ENCODE peak calls at places on chromosomes 6 and 20, in six cellular contexts. V is stimulated activated CD4-positive, alpha-beta T cell treated with anti-CD3 and anti-CD28 coated beads, Interleukin-1b, Interleukin-23, amount 100 ng/mL, for 48 hours; O is NCI-H1694; N is activated naive CD8-positive, alpha-beta T cell treated with anti-CD3 and anti-CD28 coated beads, Interleukin-2, amount 50 U/mL, for 16 hours; H is iPS DF 6.9; T is posterior cingulate gyrus. I is an unnamed sample.

GRCh38 chr20:51695574-51696303 is 72.5 kb downstream of the ATP9A start:
- DNase-seq in V (peak), O (no peak), N (no peak), H (no peak), T (no peak), I (peak)

GRCh38 chr6:2259574-2259973 is 14.2 kb upstream of the GMDS start:
- DNase-seq in V (no peak), O (no peak), N (no peak), H (no peak), T (no peak), I (no peak)

GRCh38 chr6:14476793-14477531 is 359.4 kb downstream of the CD83 start:
- DNase-seq in V (no peak), O (no peak), N (no peak), H (no peak), T (no peak), I (no peak)

GRCh38 chr6:135546206-135546605 is 48.7 kb upstream of the AHI1 start:
- DNase-seq in V (no peak), O (no peak), N (no peak), H (no peak), T (no peak), I (no peak)

GRCh38 chr20:3811421-3812258 is 8.7 kb upstream of the AP5S1 start:
- DNase-seq in V (peak), O (peak), N (peak), H (no peak), T (peak), I (peak)

GRCh38 chr20:50518270-50518721 is 8.1 kb downstream of the PTPN1 start:
- DNase-seq in V (no peak), O (no peak), N (no peak), H (no peak), T (no peak), I (no peak)

GRCh38 chr20:38454556-38455473 is 17.8 kb upstream of the RALGAPB start:
- DNase-seq in V (no peak), O (no peak), N (no peak), H (no peak), T (no peak), I (no peak)

GRCh38 chr6:26342106-26342999 is 22.6 kb upstream of the BTN3A2 start:
- DNase-seq in V (peak), O (no peak), N (no peak), H (no peak), T (no peak), I (no peak)

GRCh38 chr20:62367136-62367482 is at the start of gene LAMA5:
- DNase-seq in V (no peak), O (no peak), N (no peak), H (no peak), T (no peak), I (no peak)

GRCh38 chr6:16064687-16065086 is 64.2 kb upstream of the MYLIP start:
- DNase-seq in V (no peak), O (no peak), N (no peak), H (peak), T (no peak), I (no peak)

GRCh38 chr6:143078468-143079324 is 18.0 kb downstream of the AIG1 start:
- DNase-seq in V (no peak), O (no peak), N (no peak), H (no peak), T (no peak), I (no peak)

GRCh38 chr20:45230631-45231030 is 9.5 kb downstream of the SEMG2 start:
- DNase-seq in V (no peak), O (no peak), N (no peak), H (no peak), T (no peak), I (no peak)

GRCh38 chr6:788058-788457 is 95.1 kb upstream of the EXOC2 start:
- DNase-seq in V (peak), O (no peak), N (no peak), H (no peak), T (no peak), I (no peak)

GRCh38 chr6:134880487-134881190 is 69.3 kb downstream of the ALDH8A1 start:
- DNase-seq in V (no peak), O (no peak), N (no peak), H (no peak), T (no peak), I (no peak)

GRCh38 chr6:47479156-47479541 is 1.6 kb downstream of the CD2AP start:
- DNase-seq in V (no peak), O (no peak), N (no peak), H (no peak), T (no peak), I (no peak)

GRCh38 chr6:148758492-148758891 is 11.7 kb downstream of the UST start:
- DNase-seq in V (peak), O (no peak), N (no peak), H (no peak), T (no peak), I (no peak)

GRCh38 chr6:63764318-63764916 is 128.8 kb downstream of the PHF3 start:
- DNase-seq in V (no peak), O (peak), N (no peak), H (no peak), T (no peak), I (peak)

GRCh38 chr20:47311211-47311610 is 45.3 kb downstream of the ZMYND8 start:
- DNase-seq in V (no peak), O (no peak), N (no peak), H (no peak), T (no peak), I (no peak)

GRCh38 chr6:90411292-90411781 is 114.7 kb upstream of the BACH2 start:
- DNase-seq in V (peak), O (no peak), N (no peak), H (no peak), T (no peak), I (no peak)

GRCh38 chr20:58512808-58513552 is 2.2 kb downstream of the APCDD1L start:
- DNase-seq in V (no peak), O (no peak), N (no peak), H (no peak), T (no peak), I (no peak)

GRCh38 chr20:52972965-52973819 is 1.0 kb downstream of the TSHZ2 start:
- DNase-seq in V (peak), O (no peak), N (no peak), H (no peak), T (no peak), I (no peak)

GRCh38 chr6:14729186-14729871 is 516.5 kb upstream of the JARID2 start:
- DNase-seq in V (no peak), O (no peak), N (no peak), H (no peak), T (no peak), I (no peak)

GRCh38 chr6:79949235-79949634 is 1.9 kb upstream of the ELOVL4 start:
- DNase-seq in V (peak), O (no peak), N (no peak), H (peak), T (no peak), I (peak)

GRCh38 chr6:167855825-167856425 is 29.2 kb downstream of the AFDN start:
- DNase-seq in V (peak), O (no peak), N (no peak), H (no peak), T (no peak), I (peak)

GRCh38 chr6:158847786-158848185 is 28.6 kb upstream of the EZR start:
- DNase-seq in V (no peak), O (no peak), N (no peak), H (no peak), T (no peak), I (no peak)

GRCh38 chr6:89974776-89975175 is 80.5 kb downstream of the GJA10 start:
- DNase-seq in V (no peak), O (no peak), N (no peak), H (no peak), T (no peak), I (no peak)

GRCh38 chr6:2986722-2987196 is 12.9 kb upstream of the NQO2 start:
- DNase-seq in V (no peak), O (no peak), N (no peak), H (no peak), T (no peak), I (no peak)

GRCh38 chr20:62829231-62830230 is 12.7 kb downstream of the COL9A3 start:
- DNase-seq in V (no peak), O (no peak), N (no peak), H (no peak), T (no peak), I (no peak)

GRCh38 chr6:47179286-47179685 is 130.4 kb downstream of the TNFRSF21 start:
- DNase-seq in V (no peak), O (no peak), N (no peak), H (no peak), T (no peak), I (no peak)

GRCh38 chr6:1424306-1424927 is 35.0 kb downstream of the FOXF2 start:
- DNase-seq in V (peak), O (peak), N (no peak), H (peak), T (no peak), I (peak)

GRCh38 chr6:4466769-4467480 is 309.3 kb upstream of the CDYL start:
- DNase-seq in V (no peak), O (no peak), N (no peak), H (no peak), T (no peak), I (peak)

GRCh38 chr20:41308726-41309413 is 8.7 kb downstream of the ZHX3 start:
- DNase-seq in V (no peak), O (no peak), N (no peak), H (no peak), T (no peak), I (no peak)

GRCh38 chr20:48949304-48950170 is 28.0 kb downstream of the ARFGEF2 start:
- DNase-seq in V (no peak), O (no peak), N (no peak), H (no peak), T (no peak), I (no peak)

GRCh38 chr6:46808806-46809205 is 15.6 kb downstream of the MEP1A start:
- DNase-seq in V (no peak), O (no peak), N (no peak), H (no peak), T (no peak), I (no peak)

GRCh38 chr6:36139431-36139830 is 9.1 kb downstream of the MAPK13 start:
- DNase-seq in V (no peak), O (peak), N (no peak), H (no peak), T (no peak), I (no peak)

GRCh38 chr6:101396552-101397173 is 3.2 kb downstream of the GRIK2 start:
- DNase-seq in V (no peak), O (no peak), N (no peak), H (no peak), T (no peak), I (peak)

GRCh38 chr6:423799-424345 is 32.3 kb downstream of the IRF4 start:
- DNase-seq in V (no peak), O (no peak), N (no peak), H (no peak), T (no peak), I (no peak)

GRCh38 chr20:23456416-23456815 is 3.7 kb upstream of the CST11 start:
- DNase-seq in V (no peak), O (no peak), N (no peak), H (no peak), T (no peak), I (no peak)

GRCh38 chr6:125791151-125791819 is 525 bp downstream of the NCOA7 start:
- DNase-seq in V (peak), O (peak), N (no peak), H (no peak), T (no peak), I (peak)

I was measured in endothelial cell of umbilical vein.